ENCODE peak calls at places on chromosomes 5 and 9, in four cellular contexts. I is GM12878, L is K562, K is HL-60. Z is an unnamed sample.

GRCh38 chr9:99782962-99783718 is 38.5 kb upstream of the NR4A3 start:
- DNase-seq in I (no peak), L (no peak), K (peak), Z (no peak)

GRCh38 chr9:70595211-70595610 is 180.8 kb upstream of the KLF9 start:
- DNase-seq in I (no peak), L (no peak), K (no peak), Z (no peak)

GRCh38 chr5:59367791-59368394 is 525.6 kb downstream of the PDE4D start:
- DNase-seq in I (no peak), L (no peak), K (peak), Z (no peak)

GRCh38 chr9:36276254-36276653 is 18.0 kb upstream of the GNE start:
- DNase-seq in I (no peak), L (no peak), K (no peak), Z (no peak)

GRCh38 chr5:1479581-1480188 is 34.4 kb upstream of the SLC6A3 start:
- DNase-seq in I (no peak), L (peak), K (peak), Z (peak)

GRCh38 chr9:16119261-16119660 is 566.4 kb downstream of the CCDC171 start:
- DNase-seq in I (no peak), L (no peak), K (no peak), Z (no peak)

GRCh38 chr9:78927099-78927940 is 630.4 kb downstream of the PSAT1 start:
- DNase-seq in I (no peak), L (no peak), K (no peak), Z (no peak)

GRCh38 chr9:115673599-115673998 is 480.0 kb upstream of the PAPPA start:
- DNase-seq in I (no peak), L (no peak), K (no peak), Z (no peak)

GRCh38 chr5:10441992-10442435 is 335 bp downstream of the ROPN1L start:
- DNase-seq in I (no peak), L (no peak), K (no peak), Z (no peak)

GRCh38 chr9:122192261-122192875 is 32.7 kb downstream of the MORN5 start:
- DNase-seq in I (no peak), L (no peak), K (no peak), Z (no peak)

GRCh38 chr5:102453716-102454115 is 45.1 kb downstream of the SLCO6A1 start:
- DNase-seq in I (peak), L (no peak), K (no peak), Z (no peak)

GRCh38 chr9:95731876-95732275 is 143.6 kb upstream of the ERCC6L2 start:
- DNase-seq in I (no peak), L (no peak), K (no peak), Z (no peak)

GRCh38 chr9:93123561-93124283 is 10.3 kb downstream of the NINJ1 start:
- DNase-seq in I (no peak), L (no peak), K (no peak), Z (peak)

GRCh38 chr9:134996591-134997530 is 79.1 kb upstream of the FCN1 start:
- DNase-seq in I (no peak), L (no peak), K (no peak), Z (no peak)

GRCh38 chr5:172723508-172723907 is 47.5 kb downstream of the DUSP1 start:
- DNase-seq in I (no peak), L (no peak), K (no peak), Z (no peak)

GRCh38 chr5:139417214-139417613 is 13.3 kb upstream of the SPATA24 start:
- DNase-seq in I (no peak), L (no peak), K (no peak), Z (no peak)

GRCh38 chr5:6714221-6715041 is 1.2 kb downstream of the TENT4A start:
- DNase-seq in I (no peak), L (peak), K (no peak), Z (no peak)

GRCh38 chr5:116573279-116573616 is 1.4 kb downstream of the SEMA6A start:
- DNase-seq in I (no peak), L (no peak), K (no peak), Z (peak)

GRCh38 chr5:133741396-133741795 is 129.1 kb upstream of the FSTL4 start:
- DNase-seq in I (no peak), L (no peak), K (no peak), Z (no peak)

GRCh38 chr9:124257865-124258764 is at the start of gene NEK6:
- DNase-seq in I (no peak), L (peak), K (no peak), Z (peak)

GRCh38 chr9:96418920-96419690 is 935 bp upstream of the ZNF367 start:
- DNase-seq in I (no peak), L (peak), K (peak), Z (peak)

GRCh38 chr9:38142201-38142600 is 73.2 kb upstream of the SHB start:
- DNase-seq in I (no peak), L (no peak), K (no peak), Z (no peak)

GRCh38 chr5:13553896-13554295 is 390.6 kb downstream of the DNAH5 start:
- DNase-seq in I (no peak), L (no peak), K (no peak), Z (no peak)

GRCh38 chr5:107320851-107321250 is 349.9 kb downstream of the EFNA5 start:
- DNase-seq in I (no peak), L (no peak), K (no peak), Z (no peak)

GRCh38 chr9:83978992-83979811 is 813 bp downstream of the HNRNPK start:
- DNase-seq in I (no peak), L (peak), K (peak), Z (peak)

GRCh38 chr5:151825445-151825844 is 53.7 kb downstream of the G3BP1 start:
- DNase-seq in I (peak), L (peak), K (peak), Z (no peak)

GRCh38 chr9:70539526-70539925 is 125.1 kb upstream of the KLF9 start:
- DNase-seq in I (no peak), L (no peak), K (no peak), Z (no peak)

GRCh38 chr9:131266301-131267229 is 9.7 kb downstream of the FAM78A start:
- DNase-seq in I (no peak), L (peak), K (peak), Z (no peak)

GRCh38 chr5:179235416-179236400 is 109.6 kb downstream of the ADAMTS2 start:
- DNase-seq in I (no peak), L (no peak), K (no peak), Z (no peak)

GRCh38 chr5:16755641-16756040 is 138.8 kb upstream of the RETREG1 start:
- DNase-seq in I (no peak), L (no peak), K (no peak), Z (no peak)

GRCh38 chr5:93421498-93421897 is 159.5 kb downstream of the NR2F1-AS1 start:
- DNase-seq in I (no peak), L (no peak), K (no peak), Z (no peak)

GRCh38 chr9:35108946-35109575 is 6.1 kb upstream of the STOML2 start:
- DNase-seq in I (no peak), L (peak), K (peak), Z (no peak)

GRCh38 chr5:134113908-134114875 is at the start of gene TCF7:
- DNase-seq in I (no peak), L (peak), K (peak), Z (peak)

GRCh38 chr9:119365291-119366027 is 3.8 kb downstream of the BRINP1 start:
- DNase-seq in I (no peak), L (no peak), K (peak), Z (no peak)

GRCh38 chr5:173762930-173763329 is 125.2 kb upstream of the CPEB4 start:
- DNase-seq in I (no peak), L (no peak), K (no peak), Z (no peak)
- TF ChIP-seq SPI1 in I (no peak), L (no peak), K (no peak), Z (no peak)

GRCh38 chr9:86856259-86856658 is 91.0 kb downstream of the GAS1 start:
- DNase-seq in I (no peak), L (no peak), K (no peak), Z (no peak)

GRCh38 chr9:86859056-86859455 is 88.2 kb downstream of the GAS1 start:
- DNase-seq in I (no peak), L (no peak), K (no peak), Z (no peak)

GRCh38 chr9:86859966-86860365 is 87.3 kb downstream of the GAS1 start:
- DNase-seq in I (no peak), L (no peak), K (no peak), Z (no peak)

GRCh38 chr9:86854898-86855523 is 92.3 kb downstream of the GAS1 start:
- DNase-seq in I (no peak), L (no peak), K (no peak), Z (no peak)
- TF ChIP-seq SPI1 in I (no peak), L (no peak), K (no peak), Z (no peak)

GRCh38 chr5:5558593-5558992 is 136.1 kb downstream of the ICE1 start:
- DNase-seq in I (no peak), L (no peak), K (no peak), Z (no peak)

GRCh38 chr5:5564884-5565283 is 142.4 kb downstream of the ICE1 start:
- DNase-seq in I (no peak), L (no peak), K (no peak), Z (no peak)

GRCh38 chr5:5558102-5558501 is 135.6 kb downstream of the ICE1 start:
- DNase-seq in I (no peak), L (no peak), K (no peak), Z (no peak)

GRCh38 chr5:5560016-5560415 is 137.5 kb downstream of the ICE1 start:
- DNase-seq in I (no peak), L (no peak), K (no peak), Z (no peak)
- TF ChIP-seq SPI1 in I (no peak), L (no peak), K (no peak), Z (no peak)

GRCh38 chr9:88593537-88594185 is 58.7 kb downstream of the NXNL2 start:
- DNase-seq in I (peak), L (peak), K (peak), Z (peak)

GRCh38 chr9:88589656-88590055 is 54.7 kb downstream of the NXNL2 start:
- DNase-seq in I (no peak), L (no peak), K (no peak), Z (no peak)

GRCh38 chr9:88587885-88588628 is 53.1 kb downstream of the NXNL2 start:
- DNase-seq in I (no peak), L (no peak), K (no peak), Z (no peak)

GRCh38 chr9:88587182-88587581 is 52.2 kb downstream of the NXNL2 start:
- DNase-seq in I (no peak), L (no peak), K (no peak), Z (no peak)

DNA sequence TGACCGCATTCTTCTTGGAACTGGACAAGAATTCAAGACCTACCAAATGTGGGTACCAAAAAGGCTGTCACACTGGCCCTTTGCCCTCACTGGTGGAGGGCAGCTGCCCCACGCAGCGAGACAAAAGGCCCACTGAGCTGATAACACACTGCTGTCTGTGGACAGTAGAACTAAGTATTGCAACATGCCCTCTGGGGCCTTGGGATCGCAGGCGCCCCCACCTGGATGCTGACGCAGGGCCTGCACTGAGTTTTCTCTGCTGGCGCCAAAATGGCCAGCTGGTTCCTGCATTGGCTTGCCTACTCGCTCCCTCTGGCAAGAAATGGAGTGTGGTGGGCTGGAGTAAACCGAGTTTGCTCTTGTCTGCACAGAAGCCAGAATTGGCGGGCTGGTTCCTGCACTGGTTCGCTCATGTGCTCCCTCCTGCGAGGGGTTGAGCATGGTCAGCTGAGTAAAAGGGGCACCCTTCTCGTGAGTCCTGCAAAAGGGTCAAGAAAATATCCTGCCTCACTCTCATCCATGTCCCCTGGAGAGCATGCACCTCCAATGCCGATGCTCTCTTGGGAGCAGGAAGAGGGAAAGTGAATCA is 55.7 kb downstream of the NXNL2 start:
- DNase-seq in I (no peak), L (no peak), K (no peak), Z (no peak)
- TF ChIP-seq SPI1 in I (no peak), L (no peak), K (no peak), Z (no peak)

DNA sequence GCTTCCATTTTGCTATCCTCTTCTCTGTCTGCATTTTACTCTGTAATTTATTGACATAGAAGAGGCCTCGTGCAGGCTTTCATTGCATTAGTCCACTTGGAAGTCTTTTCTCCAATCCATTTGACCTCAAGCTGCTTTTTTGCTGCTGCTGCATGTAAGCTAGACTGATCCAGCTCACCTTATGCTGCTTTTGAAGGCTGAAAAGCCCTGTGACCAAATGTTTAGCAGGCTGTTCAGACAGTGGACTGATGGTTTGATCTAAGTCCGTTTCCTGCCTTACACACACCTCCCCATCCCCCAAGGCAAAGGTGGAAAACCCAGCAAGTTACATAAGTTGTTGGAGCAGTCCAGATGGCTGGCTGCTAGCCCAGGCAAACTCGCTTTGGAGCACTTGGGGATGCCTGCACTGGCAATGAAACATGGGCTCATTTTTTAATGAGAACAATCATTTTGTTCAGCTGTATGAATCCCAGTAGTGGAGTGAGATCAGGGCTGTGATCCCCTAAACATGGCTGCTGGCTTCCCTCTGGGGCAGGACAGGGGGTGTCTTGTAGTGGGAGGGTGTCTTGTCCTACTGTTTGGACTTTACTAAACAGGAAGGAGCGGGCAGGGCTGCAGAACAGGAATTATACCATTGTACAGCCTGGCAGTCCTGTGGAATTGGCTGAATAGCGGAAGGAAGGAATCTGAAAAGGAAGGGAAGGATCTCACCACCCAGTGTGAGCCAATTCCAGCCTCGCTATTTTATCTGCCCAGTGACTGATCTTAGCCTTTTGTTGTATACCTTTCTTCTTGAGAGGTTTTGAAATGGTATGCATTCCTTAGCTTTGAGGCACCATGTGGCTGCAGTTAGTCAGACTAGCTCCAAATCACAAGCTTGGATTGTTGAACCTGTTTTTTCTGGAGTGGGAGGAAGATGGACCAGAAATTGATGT is 212.0 kb downstream of the ARHGAP26 start:
- DNase-seq in I (no peak), L (no peak), K (no peak), Z (no peak)
- TF ChIP-seq SPI1 in I (no peak), L (no peak), K (no peak), Z (no peak)

GRCh38 chr9:136939996-136940525 is 4.5 kb downstream of the FBXW5 start:
- DNase-seq in I (no peak), L (no peak), K (no peak), Z (no peak)

GRCh38 chr9:136939431-136939995 is 5.0 kb downstream of the FBXW5 start:
- DNase-seq in I (no peak), L (no peak), K (no peak), Z (no peak)

GRCh38 chr9:136941231-136942111 is 3.1 kb downstream of the FBXW5 start:
- DNase-seq in I (no peak), L (no peak), K (no peak), Z (no peak)

GRCh38 chr9:136942112-136942880 is 2.2 kb downstream of the FBXW5 start:
- DNase-seq in I (no peak), L (peak), K (no peak), Z (no peak)

GRCh38 chr9:136940526-136941230 is 3.9 kb downstream of the FBXW5 start:
- DNase-seq in I (no peak), L (no peak), K (no peak), Z (no peak)
- TF ChIP-seq SPI1 in I (no peak), L (no peak), K (no peak), Z (no peak)

GRCh38 chr9:126790561-126790960 is 14.3 kb upstream of the ZBTB43 start:
- DNase-seq in I (no peak), L (no peak), K (no peak), Z (no peak)

GRCh38 chr9:126791406-126792230 is 13.2 kb upstream of the ZBTB43 start:
- DNase-seq in I (no peak), L (no peak), K (no peak), Z (no peak)

GRCh38 chr9:126794441-126794840 is 10.4 kb upstream of the ZBTB43 start:
- DNase-seq in I (no peak), L (no peak), K (no peak), Z (no peak)

GRCh38 chr9:126796758-126797157 is 8.1 kb upstream of the ZBTB43 start:
- DNase-seq in I (no peak), L (no peak), K (no peak), Z (no peak)

DNA sequence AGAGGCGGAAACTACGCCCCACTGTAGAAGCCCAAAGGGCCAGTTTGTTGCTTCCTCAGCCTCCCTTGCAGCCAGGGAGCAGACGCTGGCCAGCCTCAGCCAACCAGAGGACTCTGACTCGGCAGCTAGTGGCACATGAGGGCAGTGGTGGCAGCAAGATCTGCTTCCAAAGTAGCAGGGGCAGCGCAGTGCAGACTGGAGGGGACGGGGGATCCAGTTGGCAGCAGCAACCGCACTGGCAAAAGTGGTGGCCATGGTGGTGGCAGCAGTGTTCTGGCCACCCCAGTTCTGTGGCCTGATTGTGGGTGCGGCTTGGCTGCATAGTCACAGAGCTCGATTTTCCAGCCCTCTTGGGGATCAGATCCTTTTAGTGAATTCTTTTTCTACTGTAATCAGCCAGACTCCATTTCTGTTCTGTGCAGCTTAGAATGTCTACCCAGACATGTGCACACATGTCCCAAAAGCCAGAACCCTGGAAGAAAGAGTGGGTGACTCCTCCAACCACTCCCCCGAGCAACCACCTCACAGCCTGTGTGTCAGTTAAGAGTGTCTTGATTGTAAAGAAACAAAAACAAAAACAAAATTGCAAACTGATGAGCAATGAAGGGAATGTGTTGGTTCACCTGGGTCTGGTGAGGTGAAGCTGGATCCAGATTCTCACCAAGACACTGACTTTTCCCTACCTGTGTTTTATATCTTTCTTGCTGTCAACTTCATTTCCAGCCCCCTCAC is 11.0 kb upstream of the ZBTB43 start:
- DNase-seq in I (no peak), L (no peak), K (no peak), Z (no peak)
- TF ChIP-seq SPI1 in I (no peak), L (no peak), K (no peak), Z (no peak)

GRCh38 chr5:94467560-94468504 is 150.6 kb downstream of the KIAA0825 start:
- DNase-seq in I (no peak), L (no peak), K (no peak), Z (no peak)

GRCh38 chr5:94471496-94471895 is 146.9 kb downstream of the KIAA0825 start:
- DNase-seq in I (no peak), L (no peak), K (no peak), Z (no peak)

GRCh38 chr5:94470802-94471201 is 147.6 kb downstream of the KIAA0825 start:
- DNase-seq in I (no peak), L (no peak), K (no peak), Z (no peak)

GRCh38 chr5:94468531-94468930 is 149.9 kb downstream of the KIAA0825 start:
- DNase-seq in I (no peak), L (no peak), K (no peak), Z (no peak)

DNA sequence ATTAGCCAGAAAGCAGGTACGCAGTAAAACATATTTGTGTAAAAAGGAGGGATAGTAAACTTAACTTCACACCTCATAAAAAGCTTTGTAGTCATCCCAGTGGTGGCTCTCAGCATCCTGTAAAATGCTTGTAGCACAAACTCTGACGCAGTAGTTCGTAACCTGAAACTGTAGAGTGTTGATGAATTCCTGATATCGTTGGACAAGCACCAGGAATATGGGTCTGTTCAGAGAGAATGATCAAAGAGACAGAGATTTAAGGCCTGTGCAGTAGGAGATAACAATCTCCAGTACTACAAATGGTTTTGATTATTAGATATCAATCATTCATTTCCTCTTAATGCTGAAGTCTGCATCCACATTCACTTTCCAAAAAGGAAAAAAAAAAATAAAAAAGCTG is 148.5 kb downstream of the KIAA0825 start:
- DNase-seq in I (no peak), L (no peak), K (no peak), Z (no peak)
- TF ChIP-seq SPI1 in I (no peak), L (no peak), K (no peak), Z (no peak)

GRCh38 chr9:33393581-33393980 is 8.8 kb downstream of the AQP7 start:
- DNase-seq in I (no peak), L (no peak), K (no peak), Z (no peak)
- TF ChIP-seq SPI1 in I (no peak), L (no peak), K (no peak), Z (no peak)

GRCh38 chr9:7909537-7909936 is 110.0 kb upstream of the DMAC1 start:
- DNase-seq in I (no peak), L (no peak), K (no peak), Z (no peak)
- TF ChIP-seq SPI1 in I (no peak), L (no peak), K (no peak), Z (no peak)